ENCODE peak calls at places on chromosomes 3 and 15, in seven cellular contexts. E is ovary, T is A549, B is sigmoid colon, X is transverse colon, R is GM12878, K is tibial nerve. A is an unnamed sample.

GRCh38 chr3:72129384-72130094 is 344.6 kb upstream of the PROK2 start:
- DNase-seq in E (no peak), T (no peak), B (no peak), X (no peak), R (no peak), K (no peak), A (no peak)

GRCh38 chr3:184676927-184677326 is 34.9 kb downstream of the MAGEF1 start:
- DNase-seq in E (no peak), T (no peak), B (no peak), X (no peak), R (no peak), K (no peak), A (no peak)

GRCh38 chr3:193853511-193854219 is 260.7 kb downstream of the OPA1 start:
- DNase-seq in E (no peak), T (no peak), B (no peak), X (peak), R (no peak), K (no peak), A (no peak)

GRCh38 chr3:45092132-45093031 is 53.8 kb downstream of the CDCP1 start:
- DNase-seq in E (no peak), T (peak), B (no peak), X (peak), R (no peak), K (no peak), A (no peak)

GRCh38 chr3:112303811-112304325 is 9.9 kb upstream of the SLC9C1 start:
- DNase-seq in E (no peak), T (no peak), B (no peak), X (no peak), R (no peak), K (no peak), A (no peak)

GRCh38 chr3:188941103-188941502 is 230.7 kb upstream of the TPRG1 start:
- DNase-seq in E (no peak), T (no peak), B (no peak), X (no peak), R (no peak), K (no peak), A (no peak)

GRCh38 chr15:79644091-79644490 is 212.0 kb downstream of the MINAR1 start:
- DNase-seq in E (no peak), T (peak), B (no peak), X (no peak), R (no peak), K (no peak), A (no peak)

GRCh38 chr3:185760091-185760490 is 64.8 kb downstream of the IGF2BP2 start:
- DNase-seq in E (no peak), T (no peak), B (no peak), X (no peak), R (no peak), K (no peak), A (no peak)

GRCh38 chr3:46463120-46463867 is 1.4 kb downstream of the LTF start:
- DNase-seq in E (peak), T (no peak), B (no peak), X (no peak), R (no peak), K (no peak), A (no peak)

GRCh38 chr3:68173230-68173629 is 518.8 kb upstream of the SUCLG2 start:
- DNase-seq in E (no peak), T (no peak), B (no peak), X (no peak), R (no peak), K (no peak), A (no peak)

GRCh38 chr3:58557496-58557895 is 19.7 kb downstream of the FAM107A start:
- DNase-seq in E (no peak), T (no peak), B (no peak), X (no peak), R (no peak), K (no peak), A (no peak)

GRCh38 chr3:158430968-158431367 is 140.0 kb upstream of the MLF1 start:
- DNase-seq in E (no peak), T (no peak), B (no peak), X (no peak), R (no peak), K (no peak), A (no peak)

GRCh38 chr3:124084398-124084881 is 92.5 kb upstream of the ROPN1 start:
- DNase-seq in E (no peak), T (no peak), B (no peak), X (no peak), R (no peak), K (no peak), A (no peak)

GRCh38 chr15:89441295-89441762 is 55.1 kb downstream of the RHCG start:
- DNase-seq in E (no peak), T (no peak), B (no peak), X (peak), R (peak), K (no peak), A (no peak)

GRCh38 chr3:106447902-106448301 is 579.1 kb upstream of the CBLB start:
- DNase-seq in E (no peak), T (no peak), B (no peak), X (no peak), R (no peak), K (no peak), A (no peak)

GRCh38 chr3:194725346-194725745 is 39.7 kb downstream of the FAM43A start:
- DNase-seq in E (no peak), T (no peak), B (no peak), X (no peak), R (no peak), K (no peak), A (no peak)

GRCh38 chr3:170724599-170724998 is 138.7 kb upstream of the SLC7A14 start:
- DNase-seq in E (peak), T (no peak), B (peak), X (no peak), R (no peak), K (peak), A (no peak)

GRCh38 chr15:30001592-30001991 is 81.2 kb upstream of the GOLGA8J start:
- DNase-seq in E (no peak), T (no peak), B (no peak), X (no peak), R (no peak), K (peak), A (no peak)

GRCh38 chr3:46187876-46188275 is 20.2 kb downstream of the CCR1 start:
- DNase-seq in E (no peak), T (no peak), B (no peak), X (no peak), R (no peak), K (no peak), A (no peak)

GRCh38 chr15:48242015-48242414 is 35.9 kb downstream of the SLC12A1 start:
- DNase-seq in E (no peak), T (no peak), B (no peak), X (no peak), R (no peak), K (no peak), A (no peak)

GRCh38 chr3:49683162-49683561 is 6.1 kb downstream of the MST1 start:
- DNase-seq in E (no peak), T (no peak), B (no peak), X (no peak), R (no peak), K (no peak), A (no peak)

GRCh38 chr3:145639207-145639606 is 521.8 kb downstream of the PLOD2 start:
- DNase-seq in E (no peak), T (no peak), B (no peak), X (no peak), R (no peak), K (no peak), A (no peak)

GRCh38 chr3:56157693-56158092 is 310.6 kb downstream of the ERC2 start:
- DNase-seq in E (no peak), T (no peak), B (no peak), X (no peak), R (peak), K (peak), A (no peak)

GRCh38 chr3:124602986-124603627 is 127.1 kb upstream of the UMPS start:
- DNase-seq in E (no peak), T (no peak), B (no peak), X (no peak), R (no peak), K (no peak), A (no peak)

GRCh38 chr15:24848050-24848449 is 106.7 kb upstream of the SNRPN start:
- DNase-seq in E (no peak), T (peak), B (peak), X (no peak), R (no peak), K (no peak), A (no peak)

GRCh38 chr15:66723826-66724731 is 22.0 kb downstream of the SMAD6 start:
- DNase-seq in E (no peak), T (no peak), B (no peak), X (no peak), R (no peak), K (no peak), A (no peak)

GRCh38 chr3:187150599-187150998 is 11.3 kb upstream of the RPL39L start:
- DNase-seq in E (no peak), T (no peak), B (no peak), X (peak), R (no peak), K (no peak), A (peak)

GRCh38 chr3:126315916-126316514 is 41.2 kb downstream of the KLF15 start:
- DNase-seq in E (no peak), T (no peak), B (no peak), X (no peak), R (no peak), K (no peak), A (no peak)

GRCh38 chr3:12689997-12690711 is 26.2 kb upstream of the RAF1 start:
- DNase-seq in E (no peak), T (no peak), B (no peak), X (no peak), R (no peak), K (no peak), A (no peak)

GRCh38 chr3:28286595-28286994 is 45.2 kb downstream of the CMC1 start:
- DNase-seq in E (no peak), T (peak), B (no peak), X (no peak), R (peak), K (no peak), A (no peak)

GRCh38 chr3:99396651-99397050 is 241.7 kb upstream of the COL8A1 start:
- DNase-seq in E (no peak), T (no peak), B (no peak), X (no peak), R (no peak), K (no peak), A (no peak)

GRCh38 chr15:90465140-90465929 is 64.4 kb upstream of the CRTC3 start:
- DNase-seq in E (no peak), T (no peak), B (no peak), X (no peak), R (no peak), K (no peak), A (no peak)

GRCh38 chr3:11662392-11662990 is 18.8 kb upstream of the VGLL4 start:
- DNase-seq in E (no peak), T (peak), B (no peak), X (no peak), R (no peak), K (no peak), A (no peak)
- TF ChIP-seq CTCF in E (no peak), T (peak), B (no peak), X (peak), R (no peak), K (no peak), A (no peak)

GRCh38 chr3:116341381-116341780 is 103.9 kb downstream of the LSAMP start:
- DNase-seq in E (no peak), T (no peak), B (no peak), X (no peak), R (no peak), K (no peak), A (no peak)

GRCh38 chr3:116337229-116337628 is 108.1 kb downstream of the LSAMP start:
- DNase-seq in E (no peak), T (no peak), B (no peak), X (no peak), R (no peak), K (no peak), A (no peak)

GRCh38 chr3:116339441-116340028 is 105.8 kb downstream of the LSAMP start:
- DNase-seq in E (no peak), T (no peak), B (peak), X (peak), R (no peak), K (no peak), A (no peak)

GRCh38 chr3:116340680-116341216 is 104.5 kb downstream of the LSAMP start:
- DNase-seq in E (no peak), T (no peak), B (no peak), X (no peak), R (no peak), K (no peak), A (no peak)

GRCh38 chr3:116338713-116339112 is 106.6 kb downstream of the LSAMP start:
- DNase-seq in E (no peak), T (no peak), B (no peak), X (no peak), R (no peak), K (no peak), A (no peak)
- TF ChIP-seq EP300 in E (no peak), T (no peak), B (no peak), X (no peak), R (no peak), K (no peak), A (no peak)

GRCh38 chr15:73156431-73157191 is 104.3 kb downstream of the NEO1 start:
- DNase-seq in E (no peak), T (no peak), B (no peak), X (no peak), R (no peak), K (no peak), A (no peak)
- TF ChIP-seq CTCF in E (no peak), T (no peak), B (no peak), X (no peak), R (no peak), K (no peak), A (no peak)

DNA sequence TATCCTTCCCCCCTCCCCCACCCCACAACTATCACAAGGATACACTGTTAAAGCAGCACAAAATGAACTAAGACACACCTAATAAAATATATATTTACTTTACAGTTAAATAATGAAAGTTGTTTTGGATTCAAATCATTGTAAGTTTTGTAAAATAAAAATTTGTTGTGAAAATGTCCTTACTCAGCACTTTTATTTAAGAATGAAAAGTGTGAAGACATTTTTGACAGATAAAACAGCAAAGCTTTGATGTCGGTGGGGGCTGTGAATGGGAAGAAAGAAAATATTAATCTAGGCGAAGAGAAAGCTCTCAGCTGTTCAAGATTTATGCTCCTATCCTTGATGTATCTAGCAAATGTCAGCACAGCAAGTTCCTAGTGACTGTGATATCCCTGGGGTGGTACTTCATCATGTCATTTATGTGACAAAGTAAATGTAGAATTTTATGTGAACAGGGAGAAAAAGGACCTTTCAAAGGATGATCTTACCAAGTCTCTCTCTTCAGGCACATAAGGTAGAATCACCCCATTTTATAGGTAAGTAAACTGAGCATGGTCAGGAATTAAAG is 216.4 kb downstream of the ROBO1 start:
- DNase-seq in E (no peak), T (no peak), B (no peak), X (no peak), R (no peak), K (no peak), A (no peak)
- TF ChIP-seq EP300 in E (no peak), T (no peak), B (no peak), X (no peak), R (no peak), K (no peak), A (no peak)

GRCh38 chr15:77186518-77187095 is 115.7 kb upstream of the TSPAN3 start:
- DNase-seq in E (no peak), T (no peak), B (no peak), X (no peak), R (peak), K (no peak), A (no peak)

GRCh38 chr15:77191230-77191834 is 120.4 kb upstream of the TSPAN3 start:
- DNase-seq in E (no peak), T (no peak), B (no peak), X (no peak), R (no peak), K (no peak), A (no peak)

GRCh38 chr15:77192451-77192850 is 121.5 kb upstream of the TSPAN3 start:
- DNase-seq in E (no peak), T (no peak), B (no peak), X (no peak), R (no peak), K (no peak), A (no peak)

GRCh38 chr15:77185242-77185785 is 114.4 kb upstream of the TSPAN3 start:
- DNase-seq in E (no peak), T (no peak), B (no peak), X (no peak), R (no peak), K (no peak), A (no peak)

DNA sequence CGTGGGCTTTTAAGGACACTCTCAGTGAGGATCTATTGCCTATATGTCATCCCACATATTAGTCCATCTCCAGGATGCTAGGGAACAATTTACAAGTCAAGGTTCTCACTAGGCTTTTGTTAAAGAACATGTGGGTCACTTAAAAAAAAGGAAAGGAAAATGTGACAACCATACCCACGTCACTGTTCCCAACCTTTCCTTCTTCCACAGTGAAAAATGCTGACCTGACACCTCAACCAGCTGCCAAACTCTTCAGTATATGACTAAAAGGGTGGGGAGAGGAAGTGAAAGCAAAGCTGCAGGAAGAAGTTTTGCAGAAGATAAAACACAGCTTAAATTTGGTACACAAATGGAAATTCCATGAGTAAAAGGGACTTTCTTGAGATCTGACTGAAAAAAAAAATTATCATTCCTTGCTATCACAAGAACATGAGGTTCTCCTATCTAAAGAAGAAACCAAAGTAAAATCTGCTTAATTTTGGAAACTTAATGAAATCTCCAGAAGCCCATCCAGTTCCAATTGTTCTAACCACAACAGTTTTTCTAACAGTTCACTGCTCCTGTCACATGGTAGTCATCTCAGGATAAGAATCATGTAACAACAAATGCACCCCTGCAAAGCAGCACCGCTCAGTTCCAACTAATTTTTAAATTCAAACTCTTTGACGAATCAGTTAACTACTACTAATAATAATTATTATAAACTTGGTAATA is 117.0 kb upstream of the TSPAN3 start:
- DNase-seq in E (peak), T (no peak), B (no peak), X (peak), R (peak), K (peak), A (no peak)
- TF ChIP-seq CTCF in E (no peak), T (no peak), B (no peak), X (no peak), R (no peak), K (no peak), A (no peak)

GRCh38 chr3:37946531-37946889 is 44.1 kb upstream of the VILL start:
- DNase-seq in E (no peak), T (no peak), B (no peak), X (no peak), R (no peak), K (no peak), A (no peak)
- TF ChIP-seq EP300 in E (no peak), T (no peak), B (no peak), X (no peak), R (no peak), K (no peak), A (no peak)

A was measured in stomach.